ENCODE peak calls at places on chromosomes 12 and 14, in four cellular contexts. G is GM12878, T is H1, O is K562. J is an unnamed sample.

GRCh38 chr12:117564885-117565284 is 203.5 kb upstream of the NOS1 start:
- DNase-seq in T (no peak), O (no peak), G (no peak), J (no peak)

GRCh38 chr12:113299619-113300237 is 35.2 kb downstream of the SLC8B1 start:
- DNase-seq in G (no peak), T (peak), O (peak), J (peak)

GRCh38 chr14:94292872-94293577 is at the start of gene SERPINA10:
- DNase-seq in O (no peak), G (no peak), T (no peak), J (no peak)

GRCh38 chr14:94773017-94773681 is 3.2 kb upstream of the GSC start:
- DNase-seq in T (no peak), O (no peak), G (no peak), J (no peak)

GRCh38 chr12:48925218-48925871 is at the start of gene FKBP11:
- DNase-seq in G (peak), T (peak), O (no peak), J (no peak)

GRCh38 chr12:123149088-123149827 is 1.6 kb downstream of the PITPNM2 start:
- DNase-seq in G (no peak), O (peak), T (no peak), J (no peak)

GRCh38 chr14:94689985-94690400 is 77.8 kb downstream of the SERPINA3 start:
- DNase-seq in T (no peak), G (no peak), O (no peak), J (no peak)

GRCh38 chr14:77208266-77208978 is 26.8 kb downstream of the TMEM63C start:
- DNase-seq in T (peak), G (no peak), O (peak), J (no peak)

GRCh38 chr12:63826002-63826585 is 18.4 kb upstream of the SRGAP1 start:
- DNase-seq in O (peak), T (no peak), G (no peak), J (peak)

GRCh38 chr12:57195655-57196371 is 20.8 kb upstream of the NXPH4 start:
- DNase-seq in O (peak), T (no peak), G (no peak), J (no peak)

GRCh38 chr12:67430708-67431335 is 161.7 kb downstream of the CAND1 start:
- DNase-seq in O (no peak), G (no peak), T (no peak), J (no peak)

DNA sequence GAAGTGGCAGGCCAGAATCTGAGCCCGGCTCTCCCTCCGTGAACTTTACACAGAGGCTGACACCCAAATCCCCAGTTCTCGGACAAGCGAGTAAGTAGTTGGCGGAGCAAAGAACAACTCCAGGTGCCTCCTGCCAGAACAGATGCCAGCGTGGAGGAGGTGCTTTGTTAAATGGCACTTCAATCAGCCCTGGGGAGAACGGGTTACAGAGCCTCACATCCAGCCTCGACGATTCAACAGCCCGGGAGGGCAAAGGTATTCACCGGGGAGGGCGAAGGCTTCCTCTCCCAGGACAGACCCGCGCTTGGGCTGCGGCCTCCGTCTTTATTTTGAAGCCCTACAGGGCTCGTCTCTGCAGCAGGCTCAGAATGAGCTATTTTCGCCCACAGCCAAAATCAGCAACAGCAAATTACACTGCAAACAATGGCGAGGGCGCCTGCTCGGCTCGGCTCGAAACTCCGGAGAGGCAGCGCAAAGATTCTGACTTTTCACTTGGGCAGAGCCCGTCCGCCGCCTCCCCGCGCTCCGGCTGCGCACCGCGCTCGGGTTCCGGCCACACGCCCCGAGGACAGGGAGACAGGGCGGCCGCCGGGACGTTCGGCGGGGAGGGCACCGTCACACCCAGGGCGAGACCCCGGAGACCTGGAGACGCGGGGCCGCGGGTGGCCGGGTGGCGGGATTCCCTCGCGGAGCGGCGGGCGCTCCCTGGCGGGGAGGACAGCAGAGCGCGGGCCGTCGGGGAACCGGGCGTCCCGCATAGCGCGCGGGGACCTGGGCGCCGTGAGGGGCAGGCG is 811 bp downstream of the TMCC3 start:
- DNase-seq in O (no peak), G (no peak), T (no peak), J (no peak)
- TF ChIP-seq EGR1 in O (no peak), G (no peak), T (no peak), J (no peak)

GRCh38 chr14:35963209-35963608 is 137.1 kb downstream of the BRMS1L start:
- DNase-seq in T (no peak), G (no peak), O (no peak), J (peak)
- TF ChIP-seq CTCF in T (peak), G (peak), O (peak), J (peak)

GRCh38 chr12:90003688-90004087 is 295.1 kb upstream of the ATP2B1 start:
- DNase-seq in G (no peak), T (no peak), O (no peak), J (no peak)

GRCh38 chr12:90000721-90001120 is 292.1 kb upstream of the ATP2B1 start:
- DNase-seq in T (no peak), G (no peak), O (no peak), J (no peak)

GRCh38 chr12:89995870-89996269 is 287.2 kb upstream of the ATP2B1 start:
- DNase-seq in T (no peak), G (no peak), O (no peak), J (no peak)

GRCh38 chr12:90004319-90005074 is 295.9 kb upstream of the ATP2B1 start:
- DNase-seq in O (no peak), G (peak), T (no peak), J (no peak)

GRCh38 chr12:89999699-90000505 is 291.3 kb upstream of the ATP2B1 start:
- DNase-seq in O (no peak), T (no peak), G (no peak), J (no peak)
- TF ChIP-seq EGR1 in O (no peak), T (no peak), G (no peak), J (no peak)

GRCh38 chr12:115001538-115001937 is 317.6 kb upstream of the TBX3 start:
- DNase-seq in T (no peak), O (no peak), G (no peak), J (no peak)
- TF ChIP-seq CTCF in T (no peak), O (no peak), G (no peak), J (no peak)